ENCODE peak calls at places on chromosomes 2 and 18, in four cellular contexts. X is heart left ventricle, O is ovary, F is A549. I is an unnamed sample.

GRCh38 chr18:37499008-37499407 is 66.6 kb downstream of the CELF4 start:
- DNase-seq in F (no peak), O (no peak), X (no peak), I (no peak)

GRCh38 chr2:7861910-7862702 is 819.8 kb upstream of the ID2 start:
- DNase-seq in X (no peak), O (no peak), F (peak), I (no peak)

GRCh38 chr18:36186461-36187137 is 698 bp upstream of the MOCOS start:
- DNase-seq in F (peak), O (peak), X (peak), I (peak)

GRCh38 chr2:20684581-20685063 is 17.7 kb downstream of the GDF7 start:
- DNase-seq in O (no peak), X (no peak), F (no peak), I (no peak)

GRCh38 chr2:72134997-72135800 is 12.5 kb downstream of the CYP26B1 start:
- DNase-seq in F (no peak), X (no peak), O (peak), I (no peak)

GRCh38 chr18:51531496-51531895 is 334.0 kb upstream of the MEX3C start:
- DNase-seq in O (no peak), F (no peak), X (no peak), I (no peak)

GRCh38 chr18:46167971-46168370 is 63.8 kb downstream of the HAUS1 start:
- DNase-seq in X (no peak), O (no peak), F (no peak), I (no peak)

GRCh38 chr2:30267576-30267975 is 36.2 kb downstream of the LBH start:
- DNase-seq in O (no peak), X (no peak), F (no peak), I (no peak)

GRCh38 chr2:224085246-224085645 is 46.2 kb upstream of the SERPINE2 start:
- DNase-seq in X (no peak), F (peak), O (no peak), I (peak)

GRCh38 chr2:219058541-219059374 is 2.0 kb downstream of the IHH start:
- DNase-seq in X (peak), O (no peak), F (no peak), I (no peak)

GRCh38 chr2:64637931-64638330 is 15.8 kb downstream of the SERTAD2 start:
- DNase-seq in X (no peak), O (no peak), F (no peak), I (no peak)

GRCh38 chr2:73243884-73244570 is 9.9 kb downstream of the CCT7 start:
- DNase-seq in X (no peak), F (no peak), O (no peak), I (no peak)

GRCh38 chr2:215436705-215437570 is 1.1 kb upstream of the FN1 start:
- DNase-seq in O (no peak), X (no peak), F (no peak), I (peak)

GRCh38 chr18:75141734-75142133 is 67.2 kb downstream of the PTGR3 start:
- DNase-seq in X (no peak), O (no peak), F (no peak), I (no peak)

GRCh38 chr2:156883828-156884615 is 373.5 kb upstream of the GALNT5 start:
- DNase-seq in F (peak), X (no peak), O (no peak), I (peak)

GRCh38 chr18:79988079-79988924 is at the start of gene TXNL4A:
- DNase-seq in F (peak), O (peak), X (peak), I (peak)

GRCh38 chr2:118292991-118293390 is 204.7 kb downstream of the INSIG2 start:
- DNase-seq in O (no peak), X (no peak), F (no peak), I (no peak)

GRCh38 chr2:9593936-9594335 is 36.9 kb downstream of the YWHAQ start:
- DNase-seq in O (no peak), F (no peak), X (no peak), I (no peak)

GRCh38 chr2:121219866-121220265 is 65.1 kb downstream of the TFCP2L1 start:
- DNase-seq in X (no peak), O (no peak), F (no peak), I (no peak)

GRCh38 chr2:15943378-15943851 is 3.1 kb downstream of the MYCN start:
- DNase-seq in F (no peak), X (peak), O (peak), I (no peak)

GRCh38 chr2:136005462-136006205 is 20.2 kb upstream of the DARS1 start:
- DNase-seq in F (no peak), X (no peak), O (peak), I (no peak)

GRCh38 chr2:28389399-28390240 is 3.0 kb upstream of the FOSL2 start:
- DNase-seq in F (no peak), X (no peak), O (no peak), I (no peak)
- TF ChIP-seq POLR2A in F (no peak), X (no peak), O (no peak), I (no peak)

DNA sequence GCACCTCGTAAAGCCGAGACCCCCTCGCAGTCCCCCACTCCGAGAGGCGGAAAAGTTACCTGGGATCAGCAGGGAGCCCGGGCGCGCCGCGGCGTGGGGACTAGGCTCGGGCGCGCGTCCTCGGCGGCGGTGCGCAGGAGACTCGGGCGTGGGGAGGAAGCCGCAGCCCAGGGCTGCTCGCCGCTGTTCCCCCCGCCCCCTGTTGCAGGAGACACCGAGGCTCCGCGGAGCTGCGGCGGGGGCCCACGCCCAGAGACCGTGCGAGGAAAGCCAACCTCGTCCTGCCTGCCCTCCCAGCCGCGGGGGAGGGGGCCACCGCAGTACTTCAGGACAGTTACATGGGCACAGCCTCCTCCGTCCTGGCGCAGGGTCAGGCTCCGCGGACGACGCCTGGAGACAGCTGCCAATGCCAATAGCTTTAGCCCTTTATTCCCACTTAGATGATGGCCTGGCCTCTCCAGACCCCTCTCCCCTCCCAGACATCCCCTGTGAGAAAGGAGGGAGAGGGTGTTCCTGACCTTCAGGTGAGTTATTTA is at the start of gene EPB41L3:
- DNase-seq in F (no peak), O (peak), X (peak), I (no peak)
- TF ChIP-seq POLR2A in F (no peak), O (no peak), X (no peak), I (no peak)

DNA sequence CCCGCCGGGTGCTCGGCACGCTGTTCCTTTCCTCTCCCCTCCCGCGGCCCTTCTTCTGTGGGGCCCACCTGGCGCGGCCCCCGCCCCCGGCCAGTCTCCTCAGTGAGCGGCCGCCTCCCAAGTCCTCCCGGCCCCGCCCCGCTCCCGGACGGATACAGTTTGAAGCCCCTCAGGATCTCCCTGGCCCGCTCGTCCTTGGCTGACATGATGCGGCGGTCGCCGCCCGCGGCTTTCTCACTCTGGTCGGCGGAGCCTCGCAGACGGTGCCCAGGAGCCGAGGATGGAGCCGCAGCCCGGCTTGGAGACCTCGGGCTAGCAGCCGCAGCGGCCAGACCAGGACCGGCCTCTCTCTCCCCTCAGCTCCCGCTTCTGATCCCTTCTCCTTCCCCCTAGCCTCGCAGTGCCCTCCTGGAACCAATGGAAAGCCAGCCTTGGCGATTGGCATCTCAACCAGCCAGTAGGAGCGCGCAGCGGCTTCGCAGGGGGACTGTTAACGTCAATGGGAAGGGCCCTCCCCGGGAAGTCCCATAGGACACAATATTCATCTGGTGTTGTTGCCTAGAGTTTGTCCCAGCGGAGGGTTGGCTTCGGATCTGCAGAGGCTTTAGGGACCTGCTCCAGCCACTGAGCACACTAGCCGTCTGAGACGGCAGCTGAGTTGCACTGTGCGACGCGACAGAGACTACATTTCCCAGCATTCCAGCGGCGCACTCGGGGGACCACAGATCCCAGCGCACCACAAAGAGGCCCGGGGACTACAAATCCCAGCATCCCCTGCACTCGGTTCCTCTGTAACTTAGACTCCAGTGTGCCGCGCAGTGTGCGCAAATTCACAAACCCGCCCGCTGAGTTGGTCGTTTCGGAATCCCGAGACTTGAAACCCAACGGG is at the start of gene PDE6D:
- DNase-seq in O (peak), F (peak), X (peak), I (peak)
- TF ChIP-seq POLR2A in O (peak), F (peak), X (peak), I (peak)

GRCh38 chr2:206936456-206937222 is 2.7 kb upstream of the CPO start:
- DNase-seq in F (no peak), O (no peak), X (no peak), I (no peak)

GRCh38 chr2:206937519-206937918 is 1.8 kb upstream of the CPO start:
- DNase-seq in X (no peak), O (no peak), F (no peak), I (no peak)

GRCh38 chr2:206942799-206943478 is 3.6 kb downstream of the CPO start:
- DNase-seq in F (no peak), X (no peak), O (no peak), I (no peak)

GRCh38 chr2:206936006-206936405 is 3.3 kb upstream of the CPO start:
- DNase-seq in O (no peak), X (no peak), F (no peak), I (no peak)

GRCh38 chr2:206939340-206939739 is at the start of gene CPO:
- DNase-seq in F (no peak), X (no peak), O (no peak), I (no peak)
- TF ChIP-seq POLR2A in F (no peak), X (no peak), O (no peak), I (no peak)

GRCh38 chr2:182646763-182647498 is 69.1 kb upstream of the DNAJC10 start:
- DNase-seq in X (no peak), F (no peak), O (no peak), I (no peak)
- TF ChIP-seq POLR2A in X (no peak), F (no peak), O (no peak), I (no peak)

DNA sequence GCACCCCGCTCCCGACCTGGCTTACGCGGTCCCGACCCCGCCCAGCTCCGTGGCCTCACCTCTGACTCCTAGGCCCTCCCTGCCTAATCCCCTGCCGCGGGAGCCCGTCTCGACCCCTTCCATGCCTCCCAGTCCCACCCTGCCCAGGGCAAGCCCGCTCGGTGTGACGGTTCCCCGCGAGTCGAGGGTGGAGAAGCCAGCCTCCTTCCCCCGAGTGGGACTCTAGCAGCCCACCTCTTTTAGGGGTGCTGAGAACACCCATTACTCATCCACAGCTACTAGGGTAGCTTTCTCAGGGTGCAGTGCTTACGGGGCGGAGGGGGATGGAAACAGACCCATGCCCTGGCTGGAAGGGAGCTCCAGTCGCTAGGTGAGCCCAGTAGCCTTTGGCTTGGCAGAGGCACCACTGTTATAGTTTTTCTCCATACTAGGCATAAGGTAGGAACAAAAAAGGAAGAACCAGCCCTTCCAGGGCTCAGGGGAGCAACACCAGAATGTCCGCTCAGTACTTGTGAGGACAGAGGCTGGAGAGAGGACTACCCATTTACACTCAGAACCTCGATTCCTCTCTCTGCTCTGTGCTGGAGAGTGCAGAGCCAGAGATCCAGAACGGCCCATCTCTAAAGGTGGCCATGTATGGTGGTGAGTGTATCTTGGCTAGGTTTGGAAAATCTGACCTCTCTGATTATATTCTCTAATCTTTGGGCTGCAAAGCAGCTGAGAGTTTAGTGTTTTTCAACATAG is 606 bp downstream of the AGBL5 start:
- DNase-seq in F (peak), O (no peak), X (peak), I (no peak)
- TF ChIP-seq POLR2A in F (no peak), O (no peak), X (no peak), I (peak)

DNA sequence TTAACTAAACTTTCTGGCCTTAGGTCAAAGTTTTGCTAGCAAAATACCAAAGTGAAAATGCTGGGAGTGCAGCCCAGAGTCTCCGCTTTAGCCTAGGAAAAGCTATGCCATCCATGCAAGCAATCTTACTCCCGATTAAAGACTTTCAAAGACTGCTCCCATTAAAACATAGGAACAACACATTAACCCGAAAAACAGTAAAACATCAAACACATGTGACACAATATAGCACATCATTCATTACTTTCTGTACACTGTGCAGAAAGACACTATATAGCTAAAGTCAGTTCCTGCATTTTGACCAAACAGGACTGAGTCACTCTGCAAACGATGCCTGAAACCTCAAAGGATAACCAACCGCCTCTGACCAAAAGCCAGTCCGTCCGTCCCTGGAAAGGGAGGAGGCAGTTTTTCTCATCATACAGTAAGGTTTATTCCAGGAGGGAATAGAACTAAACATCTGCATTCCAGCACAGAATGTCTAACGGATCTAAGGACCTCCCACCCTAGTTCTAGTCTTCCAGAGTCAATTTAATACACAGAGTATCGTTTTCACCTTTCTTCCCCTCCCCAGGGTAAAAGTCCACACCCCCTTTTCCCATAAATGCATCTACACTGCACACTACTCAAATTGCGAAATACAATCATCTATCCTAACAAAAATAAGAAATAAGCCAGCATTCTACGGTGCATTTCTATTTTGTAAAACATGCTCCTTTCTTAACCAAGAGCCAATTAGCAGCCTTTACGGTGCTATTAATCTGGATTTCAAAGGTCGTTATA is 1.7 kb downstream of the ROCK2 start:
- DNase-seq in X (no peak), O (no peak), F (peak), I (peak)
- TF ChIP-seq POLR2A in X (no peak), O (no peak), F (no peak), I (no peak)

I was measured in H54.